ENCODE peak calls at places on chromosomes 3 and 15, in nine cellular contexts. Q is effector memory CD4-positive, alpha-beta T cell; E is cardiac muscle cell; V is PC-3; F is right lobe of liver; I is GM23338; M is IMR-90; U is CD8-positive, alpha-beta T cell; L is tibial nerve. B is an unnamed sample.

GRCh38 chr3:148582126-148582525 is 115.6 kb upstream of the AGTR1 start:
- DNase-seq in Q (no peak), E (no peak), V (no peak), F (no peak), I (no peak), M (no peak), U (no peak), L (no peak), B (no peak)

GRCh38 chr15:85541744-85542143 is 161.3 kb downstream of the AKAP13 start:
- DNase-seq in Q (no peak), E (no peak), V (peak; percentile 29), F (no peak), I (no peak), M (peak; percentile 37), U (no peak), L (no peak), B (peak; percentile 25)

GRCh38 chr3:184811034-184811433 is 932 bp upstream of the VPS8 start:
- DNase-seq in Q (no peak), E (no peak), V (no peak), F (no peak), I (no peak), M (no peak), U (no peak), L (no peak), B (no peak)

GRCh38 chr15:68819451-68820204 is 1.1 kb downstream of the ANP32A start:
- DNase-seq in Q (no peak), E (peak; percentile 70), V (peak; percentile 36), F (peak; percentile 49), I (peak; percentile 75), M (peak; percentile 47), U (peak; percentile 73), L (peak; percentile 61), B (peak; percentile 62)

GRCh38 chr15:40844543-40844981 is 714 bp downstream of the SPINT1 start:
- DNase-seq in Q (no peak), E (no peak), V (peak; percentile 28), F (peak; percentile 40), I (peak; percentile 59), M (no peak), U (peak; percentile 58), L (no peak), B (peak; percentile 16)

GRCh38 chr15:56473017-56473416 is 8.1 kb upstream of the MNS1 start:
- DNase-seq in Q (no peak), E (no peak), V (no peak), F (no peak), I (no peak), M (no peak), U (no peak), L (no peak), B (no peak)

GRCh38 chr3:188037116-188037718 is 116.7 kb upstream of the LPP start:
- DNase-seq in Q (no peak), E (peak; percentile 61), V (peak; percentile 65), F (peak; percentile 40), I (peak; percentile 73), M (peak; percentile 45), U (no peak), L (no peak), B (peak; percentile 48)

GRCh38 chr15:84950570-84951111 is 31.0 kb upstream of the PDE8A start:
- DNase-seq in Q (no peak), E (no peak), V (no peak), F (no peak), I (no peak), M (no peak), U (no peak), L (no peak), B (no peak)

GRCh38 chr15:100311099-100311751 is 30.6 kb downstream of the ADAMTS17 start:
- DNase-seq in Q (no peak), E (no peak), V (no peak), F (no peak), I (no peak), M (no peak), U (no peak), L (peak; percentile 24), B (no peak)

GRCh38 chr3:147356145-147356908 is 50.0 kb downstream of the ZIC4 start:
- DNase-seq in Q (no peak), E (no peak), V (no peak), F (no peak), I (no peak), M (no peak), U (no peak), L (no peak), B (no peak)

GRCh38 chr3:149377408-149378111 is at the start of gene TM4SF1:
- DNase-seq in Q (no peak), E (no peak), V (peak; percentile 98), F (peak; percentile 64), I (peak; percentile 39), M (peak; percentile 97), U (no peak), L (peak; percentile 61), B (peak; percentile 97)

GRCh38 chr3:43144811-43145490 is 39.1 kb upstream of the POMGNT2 start:
- DNase-seq in Q (no peak), E (no peak), V (peak; percentile 76), F (no peak), I (peak; percentile 11), M (peak; percentile 59), U (no peak), L (no peak), B (peak; percentile 68)

GRCh38 chr3:172646439-172647015 is 64.3 kb downstream of the NCEH1 start:
- DNase-seq in Q (no peak), E (no peak), V (peak; percentile 41), F (no peak), I (no peak), M (peak; percentile 67), U (no peak), L (peak; percentile 51), B (peak; percentile 80)

GRCh38 chr3:112813723-112814171 is 32.9 kb downstream of the CD200R1L start:
- DNase-seq in Q (no peak), E (no peak), V (no peak), F (no peak), I (no peak), M (peak; percentile 62), U (no peak), L (peak; percentile 15), B (no peak)

GRCh38 chr3:192449036-192449435 is 278.3 kb downstream of the FGF12 start:
- DNase-seq in Q (no peak), E (no peak), V (no peak), F (no peak), I (peak; percentile 54), M (no peak), U (no peak), L (no peak), B (no peak)

GRCh38 chr15:43046484-43046883 is 59.4 kb downstream of the UBR1 start:
- DNase-seq in Q (no peak), E (no peak), V (no peak), F (no peak), I (no peak), M (no peak), U (no peak), L (no peak), B (no peak)

GRCh38 chr15:43042885-43043284 is 63.0 kb downstream of the UBR1 start:
- DNase-seq in Q (no peak), E (no peak), V (no peak), F (no peak), I (no peak), M (no peak), U (no peak), L (no peak), B (no peak)
- H3K36me3 ChIP-seq in Q (peaks cover 36% of the 10 kb centered on the region), E (peaks cover 63% of the 10 kb centered on the region), V (peaks cover 27% of the 10 kb centered on the region), F (no peaks in the 10 kb centered on the region), I (peaks cover 13% of the 10 kb centered on the region), M (peaks cover 13% of the 10 kb centered on the region), U (peaks cover 32% of the 10 kb centered on the region), L (peaks cover 71% of the 10 kb centered on the region), B (peaks cover 2% of the 10 kb centered on the region)

GRCh38 chr15:97995192-97995591 is 34.7 kb downstream of the ARRDC4 start:
- DNase-seq in Q (no peak), E (no peak), V (peak; percentile 61), F (no peak), I (no peak), M (no peak), U (no peak), L (no peak), B (no peak)

GRCh38 chr15:97991972-97992541 is 31.6 kb downstream of the ARRDC4 start:
- DNase-seq in Q (no peak), E (no peak), V (no peak), F (peak; percentile 48), I (no peak), M (no peak), U (no peak), L (no peak), B (no peak)

GRCh38 chr15:97993310-97993738 is 32.8 kb downstream of the ARRDC4 start:
- DNase-seq in Q (no peak), E (no peak), V (peak; percentile 28), F (no peak), I (no peak), M (no peak), U (no peak), L (no peak), B (no peak)

GRCh38 chr15:97995881-97996603 is 35.5 kb downstream of the ARRDC4 start:
- DNase-seq in Q (no peak), E (peak; percentile 13), V (peak; percentile 45), F (no peak), I (peak; percentile 61), M (no peak), U (no peak), L (no peak), B (peak; percentile 11)

GRCh38 chr15:97992831-97993230 is 32.3 kb downstream of the ARRDC4 start:
- DNase-seq in Q (no peak), E (no peak), V (no peak), F (no peak), I (no peak), M (no peak), U (no peak), L (no peak), B (no peak)
- H3K4me1 ChIP-seq in Q (no peaks in the 10 kb centered on the region), E (no peaks in the 10 kb centered on the region), V (peaks cover 15% of the 10 kb centered on the region), F (peaks cover 10% of the 10 kb centered on the region), I (no peaks in the 10 kb centered on the region), M (no peaks in the 10 kb centered on the region), U (no peaks in the 10 kb centered on the region), L (no peaks in the 10 kb centered on the region), B (no peaks in the 10 kb centered on the region)

DNA sequence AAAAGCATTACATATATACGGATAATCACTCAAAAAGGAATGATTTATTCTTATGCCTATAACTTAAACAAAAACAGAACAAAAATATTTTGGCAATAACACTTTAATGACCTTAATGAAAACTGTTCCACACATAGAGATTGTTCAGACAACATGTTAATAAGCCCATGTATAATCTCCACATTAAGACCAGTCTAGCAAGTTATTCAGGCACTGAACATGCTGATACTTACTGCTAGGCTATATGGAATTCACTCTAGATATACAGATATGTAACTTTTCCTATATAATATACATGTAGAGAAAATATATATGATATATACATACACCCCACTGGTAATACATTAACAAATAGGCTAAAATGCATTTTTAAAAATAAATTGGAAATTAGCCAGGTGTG is 43.8 kb upstream of the USP50 start:
- DNase-seq in Q (no peak), E (no peak), V (no peak), F (no peak), I (no peak), M (no peak), U (no peak), L (no peak), B (no peak)
- H3K36me3 ChIP-seq in Q (peaks cover 59% of the 10 kb centered on the region), E (peaks cover 81% of the 10 kb centered on the region), V (peaks cover 33% of the 10 kb centered on the region), F (no peaks in the 10 kb centered on the region), I (peaks cover 24% of the 10 kb centered on the region), M (peaks cover 31% of the 10 kb centered on the region), U (peaks cover 20% of the 10 kb centered on the region), L (peaks cover 95% of the 10 kb centered on the region), B (no peaks in the 10 kb centered on the region)

DNA sequence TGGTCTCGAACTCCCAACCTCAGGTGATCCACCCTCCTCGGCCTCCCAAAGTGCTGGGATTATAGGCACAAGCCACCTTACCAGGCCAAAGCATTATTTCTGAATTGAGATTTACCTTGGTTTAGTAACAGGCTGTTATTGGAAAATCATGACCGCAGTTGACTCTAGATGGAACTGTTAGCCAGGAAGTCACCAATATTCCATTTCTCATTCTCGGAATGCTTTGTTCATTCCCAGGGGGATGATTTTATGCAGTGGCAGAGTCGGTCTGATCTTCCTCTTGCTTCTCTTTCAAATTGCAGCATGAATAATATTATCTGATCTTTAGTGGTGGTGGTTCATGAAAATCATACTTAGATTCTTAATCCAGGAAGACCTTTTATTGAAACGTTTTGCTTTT is 195.5 kb upstream of the MBNL1 start:
- DNase-seq in Q (no peak), E (no peak), V (peak; percentile 32), F (no peak), I (no peak), M (peak; percentile 28), U (no peak), L (no peak), B (peak; percentile 43)
- H3K4me1 ChIP-seq in Q (no peaks in the 10 kb centered on the region), E (peaks cover 4% of the 10 kb centered on the region), V (peaks cover 5% of the 10 kb centered on the region), F (peaks cover 9% of the 10 kb centered on the region), I (no peaks in the 10 kb centered on the region), M (no peaks in the 10 kb centered on the region), U (no peaks in the 10 kb centered on the region), L (no peaks in the 10 kb centered on the region), B (no peaks in the 10 kb centered on the region)